ENCODE peak calls at places on chromosomes 6 and 20, in eight cellular contexts. One of them, this sample, is unnamed.

GRCh38 chr20:44120676-44121425 is 66.1 kb downstream of the JPH2 start:
- DNase-seq in mesendoderm: no peak
- DNase-seq in T-helper 1 cell: no peak
- DNase-seq in activated naive CD8-positive, alpha-beta T cell treated with anti-CD3 and anti-CD28 coated beads, Interleukin-2, amount 50 U/mL, for 24 hours: no peak
- DNase-seq in HCEC 1CT: no peak
- DNase-seq in posterior vena cava: no peak
- DNase-seq in iris pigment epithelial cell: no peak
- DNase-seq in kidney glomerular epithelial cell: no peak
- DNase-seq in this sample: no peak

GRCh38 chr20:21323640-21324039 is 20.5 kb downstream of the XRN2 start:
- DNase-seq in mesendoderm: no peak
- DNase-seq in T-helper 1 cell: no peak
- DNase-seq in posterior vena cava: no peak
- DNase-seq in kidney glomerular epithelial cell: peak; percentile 4
- DNase-seq in activated naive CD8-positive, alpha-beta T cell treated with anti-CD3 and anti-CD28 coated beads, Interleukin-2, amount 50 U/mL, for 24 hours: no peak
- DNase-seq in HCEC 1CT: peak; percentile 90
- DNase-seq in iris pigment epithelial cell: peak; percentile 94
- DNase-seq in this sample: no peak

GRCh38 chr20:1323830-1324597 is 4.9 kb downstream of the SDCBP2 start:
- DNase-seq in mesendoderm: no peak
- DNase-seq in HCEC 1CT: no peak
- DNase-seq in kidney glomerular epithelial cell: no peak
- DNase-seq in activated naive CD8-positive, alpha-beta T cell treated with anti-CD3 and anti-CD28 coated beads, Interleukin-2, amount 50 U/mL, for 24 hours: no peak
- DNase-seq in iris pigment epithelial cell: no peak
- DNase-seq in T-helper 1 cell: no peak
- DNase-seq in posterior vena cava: peak; percentile 59
- DNase-seq in this sample: no peak

GRCh38 chr6:108502826-108503225 is 57.9 kb upstream of the FOXO3 start:
- DNase-seq in HCEC 1CT: no peak
- DNase-seq in T-helper 1 cell: no peak
- DNase-seq in activated naive CD8-positive, alpha-beta T cell treated with anti-CD3 and anti-CD28 coated beads, Interleukin-2, amount 50 U/mL, for 24 hours: no peak
- DNase-seq in iris pigment epithelial cell: no peak
- DNase-seq in kidney glomerular epithelial cell: no peak
- DNase-seq in mesendoderm: no peak
- DNase-seq in posterior vena cava: no peak
- DNase-seq in this sample: no peak

GRCh38 chr6:31125586-31126363 is 5.5 kb upstream of the CDSN start:
- DNase-seq in HCEC 1CT: peak; percentile 51
- DNase-seq in T-helper 1 cell: no peak
- DNase-seq in iris pigment epithelial cell: peak; percentile 49
- DNase-seq in activated naive CD8-positive, alpha-beta T cell treated with anti-CD3 and anti-CD28 coated beads, Interleukin-2, amount 50 U/mL, for 24 hours: no peak
- DNase-seq in kidney glomerular epithelial cell: peak; percentile 24
- DNase-seq in posterior vena cava: no peak
- DNase-seq in mesendoderm: no peak
- DNase-seq in this sample: no peak

GRCh38 chr6:108677357-108677756 is 116.6 kb downstream of the FOXO3 start:
- DNase-seq in activated naive CD8-positive, alpha-beta T cell treated with anti-CD3 and anti-CD28 coated beads, Interleukin-2, amount 50 U/mL, for 24 hours: no peak
- DNase-seq in kidney glomerular epithelial cell: no peak
- DNase-seq in iris pigment epithelial cell: no peak
- DNase-seq in HCEC 1CT: no peak
- DNase-seq in T-helper 1 cell: no peak
- DNase-seq in posterior vena cava: no peak
- DNase-seq in mesendoderm: no peak
- DNase-seq in this sample: no peak

GRCh38 chr20:57392130-57392445 is 892 bp downstream of the RBM38 start:
- DNase-seq in mesendoderm: no peak
- DNase-seq in posterior vena cava: peak; percentile 43
- DNase-seq in iris pigment epithelial cell: no peak
- DNase-seq in kidney glomerular epithelial cell: no peak
- DNase-seq in activated naive CD8-positive, alpha-beta T cell treated with anti-CD3 and anti-CD28 coated beads, Interleukin-2, amount 50 U/mL, for 24 hours: no peak
- DNase-seq in HCEC 1CT: no peak
- DNase-seq in T-helper 1 cell: no peak
- DNase-seq in this sample: peak; percentile 71

GRCh38 chr6:88870728-88871330 is 92.6 kb downstream of the RNGTT start:
- DNase-seq in HCEC 1CT: peak; percentile 55
- DNase-seq in mesendoderm: peak; percentile 58
- DNase-seq in iris pigment epithelial cell: peak; percentile 71
- DNase-seq in kidney glomerular epithelial cell: peak; percentile 65
- DNase-seq in activated naive CD8-positive, alpha-beta T cell treated with anti-CD3 and anti-CD28 coated beads, Interleukin-2, amount 50 U/mL, for 24 hours: peak; percentile 12
- DNase-seq in T-helper 1 cell: no peak
- DNase-seq in posterior vena cava: no peak
- DNase-seq in this sample: no peak

GRCh38 chr6:67009818-67010217 is 1302.8 kb upstream of the EYS start:
- DNase-seq in HCEC 1CT: no peak
- DNase-seq in T-helper 1 cell: no peak
- DNase-seq in mesendoderm: peak; percentile 82
- DNase-seq in iris pigment epithelial cell: no peak
- DNase-seq in activated naive CD8-positive, alpha-beta T cell treated with anti-CD3 and anti-CD28 coated beads, Interleukin-2, amount 50 U/mL, for 24 hours: no peak
- DNase-seq in posterior vena cava: no peak
- DNase-seq in kidney glomerular epithelial cell: no peak
- DNase-seq in this sample: no peak

GRCh38 chr20:61937963-61938838 is 127.5 kb downstream of the TAF4 start:
- DNase-seq in posterior vena cava: peak; percentile 74
- DNase-seq in iris pigment epithelial cell: no peak
- DNase-seq in T-helper 1 cell: no peak
- DNase-seq in HCEC 1CT: no peak
- DNase-seq in kidney glomerular epithelial cell: no peak
- DNase-seq in activated naive CD8-positive, alpha-beta T cell treated with anti-CD3 and anti-CD28 coated beads, Interleukin-2, amount 50 U/mL, for 24 hours: no peak
- DNase-seq in mesendoderm: no peak
- DNase-seq in this sample: no peak

GRCh38 chr20:45096781-45097180 is 4.1 kb downstream of the KCNS1 start:
- DNase-seq in kidney glomerular epithelial cell: no peak
- DNase-seq in iris pigment epithelial cell: no peak
- DNase-seq in HCEC 1CT: no peak
- DNase-seq in posterior vena cava: no peak
- DNase-seq in mesendoderm: no peak
- DNase-seq in activated naive CD8-positive, alpha-beta T cell treated with anti-CD3 and anti-CD28 coated beads, Interleukin-2, amount 50 U/mL, for 24 hours: no peak
- DNase-seq in T-helper 1 cell: no peak
- DNase-seq in this sample: no peak